ENCODE peak calls at places on chromosome 4, in four cellular contexts. Q, A, C and L are unnamed samples.

GRCh38 chr4:41600243-41600642 is 62.3 kb downstream of the LIMCH1 start:
- DNase-seq in A (no peak), Q (no peak), C (no peak), L (no peak)

GRCh38 chr4:147799986-147800555 is 68.2 kb downstream of the ARHGAP10 start:
- DNase-seq in A (peak), Q (no peak), C (no peak), L (no peak)

GRCh38 chr4:114223580-114223979 is 244.1 kb upstream of the ARSJ start:
- DNase-seq in C (no peak), A (no peak), Q (no peak), L (no peak)

GRCh38 chr4:1241466-1241935 is 7.4 kb downstream of the CTBP1 start:
- DNase-seq in C (peak), A (peak), Q (no peak), L (no peak)

GRCh38 chr4:169658196-169658595 is 37.8 kb downstream of the CLCN3 start:
- DNase-seq in Q (no peak), C (no peak), A (no peak), L (no peak)

GRCh38 chr4:126627255-126627654 is 1005.5 kb upstream of the INTU start:
- DNase-seq in C (no peak), Q (no peak), A (no peak), L (no peak)

GRCh38 chr4:177512646-177513045 is 70.4 kb upstream of the AGA start:
- DNase-seq in Q (no peak), C (no peak), A (no peak), L (no peak)

GRCh38 chr4:1871471-1872021 is 353 bp downstream of the NSD2 start:
- DNase-seq in C (no peak), Q (no peak), A (no peak), L (no peak)

GRCh38 chr4:122900314-122900713 is 22.1 kb downstream of the NUDT6 start:
- DNase-seq in A (no peak), Q (no peak), C (no peak), L (no peak)

GRCh38 chr4:36824682-36825081 is 419.9 kb upstream of the NWD2 start:
- DNase-seq in A (no peak), C (no peak), Q (no peak), L (no peak)

GRCh38 chr4:87574996-87575395 is 33.3 kb upstream of the DSPP start:
- DNase-seq in A (no peak), Q (peak), C (no peak), L (no peak)

GRCh38 chr4:175412744-175413143 is 399.3 kb downstream of the GPM6A start:
- DNase-seq in A (no peak), Q (no peak), C (no peak), L (no peak)

GRCh38 chr4:41598580-41598979 is 60.6 kb downstream of the LIMCH1 start:
- DNase-seq in C (no peak), A (no peak), Q (no peak), L (no peak)

GRCh38 chr4:10164877-10165283 is 48.3 kb upstream of the WDR1 start:
- DNase-seq in C (no peak), Q (no peak), A (no peak), L (peak)

GRCh38 chr4:136793848-136794247 is 738.4 kb downstream of the PCDH18 start:
- DNase-seq in A (no peak), C (no peak), Q (no peak), L (no peak)

GRCh38 chr4:16092682-16093319 is 9.0 kb upstream of the PROM1 start:
- DNase-seq in C (no peak), Q (no peak), A (no peak), L (no peak)

GRCh38 chr4:10023806-10024205 is 2.5 kb upstream of the SLC2A9 start:
- DNase-seq in A (no peak), C (peak), Q (no peak), L (no peak)

GRCh38 chr4:3263053-3263958 is 14.3 kb downstream of the MSANTD1 start:
- DNase-seq in Q (no peak), A (peak), C (peak), L (no peak)

GRCh38 chr4:101415962-101416361 is 68.6 kb upstream of the PPP3CA start:
- DNase-seq in Q (no peak), A (no peak), C (peak), L (no peak)

GRCh38 chr4:2079926-2080325 is 20.8 kb downstream of the NAT8L start:
- DNase-seq in Q (no peak), A (no peak), C (no peak), L (no peak)

GRCh38 chr4:95701500-95701899 is 138.4 kb upstream of the PDHA2 start:
- DNase-seq in A (no peak), C (no peak), Q (peak), L (no peak)

GRCh38 chr4:105594094-105595010 is 41.9 kb downstream of the ARHGEF38 start:
- DNase-seq in C (no peak), Q (no peak), A (no peak), L (no peak)

GRCh38 chr4:73947239-73947985 is 34.4 kb downstream of the PF4 start:
- DNase-seq in C (no peak), Q (no peak), A (no peak), L (no peak)

GRCh38 chr4:151885123-151885522 is 124.3 kb upstream of the GATB start:
- DNase-seq in A (no peak), C (no peak), Q (no peak), L (no peak)

GRCh38 chr4:16225996-16226815 is at the start of gene TAPT1:
- DNase-seq in A (peak), C (peak), Q (peak), L (peak)

GRCh38 chr4:95091272-95091671 is 333.5 kb downstream of the BMPR1B start:
- DNase-seq in Q (no peak), C (no peak), A (no peak), L (no peak)

GRCh38 chr4:145735777-145736176 is 55.8 kb downstream of the C4orf51 start:
- DNase-seq in Q (no peak), A (no peak), C (no peak), L (no peak)

GRCh38 chr4:145734576-145735329 is 54.8 kb downstream of the C4orf51 start:
- DNase-seq in C (no peak), A (no peak), Q (peak), L (peak)

GRCh38 chr4:145735330-145735638 is 55.3 kb downstream of the C4orf51 start:
- DNase-seq in C (no peak), Q (peak), A (no peak), L (peak)

GRCh38 chr4:145734051-145734450 is 54.1 kb downstream of the C4orf51 start:
- DNase-seq in Q (peak), A (no peak), C (no peak), L (no peak)

GRCh38 chr4:145736241-145736831 is 56.4 kb downstream of the C4orf51 start:
- DNase-seq in A (no peak), Q (peak), C (peak), L (peak)
- TF ChIP-seq POLR2AphosphoS5 in A (no peak), Q (peak), C (peak), L (peak)

GRCh38 chr4:40526741-40527140 is 102.9 kb downstream of the RBM47 start:
- DNase-seq in A (no peak), Q (no peak), C (no peak), L (no peak)

GRCh38 chr4:40536032-40536431 is 93.6 kb downstream of the RBM47 start:
- DNase-seq in Q (no peak), C (no peak), A (no peak), L (no peak)

GRCh38 chr4:40531636-40532023 is 98.0 kb downstream of the RBM47 start:
- DNase-seq in Q (no peak), A (no peak), C (no peak), L (no peak)

GRCh38 chr4:40525811-40526598 is 103.7 kb downstream of the RBM47 start:
- DNase-seq in A (no peak), C (no peak), Q (peak), L (peak)

DNA sequence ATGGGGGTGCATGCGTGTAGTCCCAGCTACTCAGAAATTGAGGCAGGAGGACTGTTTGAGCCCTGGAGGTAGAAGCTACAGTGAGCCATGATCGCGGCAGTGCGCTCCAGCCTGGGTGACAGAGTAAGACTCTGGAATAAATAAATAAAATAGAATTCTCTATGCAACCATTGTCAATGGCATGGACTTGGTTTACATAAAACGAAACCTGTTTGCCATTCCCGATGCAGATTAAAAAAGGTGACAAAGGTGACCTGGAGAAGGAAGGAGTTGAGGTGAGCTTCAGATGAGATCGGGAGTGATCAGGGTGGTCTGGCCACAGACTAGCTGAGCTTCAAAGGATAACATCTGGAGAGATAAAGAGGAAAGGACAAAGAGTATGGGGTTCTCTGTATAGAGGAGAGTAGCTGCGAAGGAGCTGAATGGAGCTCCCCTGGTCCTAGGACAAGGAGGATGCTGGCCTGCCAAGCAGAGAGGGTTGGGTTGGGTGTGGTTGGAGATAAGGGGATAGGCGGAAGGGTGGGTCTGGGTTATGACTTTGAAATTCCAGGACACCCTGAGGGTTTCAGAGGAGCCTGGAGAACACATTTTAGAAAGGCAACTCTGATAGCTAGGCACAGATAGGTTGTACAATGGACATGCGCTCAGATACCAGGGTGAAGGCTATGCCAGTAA is 98.6 kb downstream of the RBM47 start:
- DNase-seq in C (no peak), Q (no peak), A (no peak), L (no peak)
- TF ChIP-seq POLR2A in C (no peak), Q (no peak), A (no peak), L (no peak)

DNA sequence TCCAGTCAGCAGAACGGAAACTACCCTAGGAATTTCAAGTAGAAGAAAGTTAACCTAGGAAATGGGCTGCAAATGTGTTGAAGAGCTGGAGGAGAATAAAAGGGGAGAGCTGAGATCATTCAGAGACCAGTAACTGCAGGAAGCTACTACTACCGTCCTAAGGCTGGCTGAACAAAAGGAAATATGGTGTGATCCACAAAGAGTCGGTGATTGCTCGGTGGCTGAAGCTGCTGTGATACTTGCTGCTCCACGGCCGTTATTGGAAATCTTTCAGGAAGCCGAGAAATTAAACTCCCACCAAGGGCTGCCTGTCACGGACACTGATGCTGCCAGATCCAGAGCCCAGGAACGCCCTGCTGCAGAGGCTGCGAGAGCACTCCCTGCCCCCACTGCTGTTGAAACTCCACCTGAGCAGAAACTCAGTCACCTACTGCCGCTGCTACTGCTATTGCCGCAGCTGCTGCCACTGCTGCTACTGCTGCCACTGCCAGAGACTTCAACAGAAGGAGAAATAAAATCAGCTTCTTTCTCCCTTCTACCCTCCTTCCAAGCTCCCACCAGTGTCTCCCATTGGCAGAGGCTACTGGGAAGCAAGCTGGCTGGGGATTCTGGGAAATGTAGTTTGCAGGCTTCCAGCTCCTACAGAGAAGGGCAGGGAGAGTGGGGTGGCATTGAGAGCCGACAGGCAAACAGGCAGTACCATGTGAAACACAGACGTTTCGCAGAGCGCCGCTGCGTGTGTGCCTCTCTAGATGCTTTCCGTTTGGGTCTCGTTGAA is 125.9 kb upstream of the ENPP6 start:
- DNase-seq in Q (peak), C (peak), A (no peak), L (peak)
- TF ChIP-seq POLR2AphosphoS5 in Q (no peak), C (peak), A (peak), L (peak)

GRCh38 chr4:153466637-153467153 is 535 bp downstream of the TMEM131L start:
- DNase-seq in A (no peak), C (peak), Q (no peak), L (no peak)
- TF ChIP-seq POLR2A in A (no peak), C (no peak), Q (no peak), L (no peak)

DNA sequence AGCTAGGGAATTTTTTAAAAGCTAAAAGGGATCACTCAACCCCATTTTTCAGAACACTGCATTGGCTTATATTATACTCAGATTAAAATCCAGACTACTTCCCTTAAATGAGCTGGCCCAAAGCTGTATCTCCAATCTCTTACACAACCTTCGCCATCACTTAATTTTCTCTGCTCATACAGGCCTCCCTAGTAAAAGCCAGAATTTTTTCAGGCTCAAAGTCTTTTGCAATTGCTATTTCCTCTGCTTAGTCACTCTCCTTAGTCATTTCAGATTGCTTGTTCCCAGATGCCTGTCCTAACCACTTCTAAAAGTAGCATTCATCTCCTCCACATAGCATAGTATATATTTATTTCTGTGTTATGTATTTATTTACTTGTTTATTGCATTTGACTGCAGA is 1587.9 kb upstream of the ADGRL3 start:
- DNase-seq in A (no peak), C (no peak), Q (no peak), L (no peak)
- TF ChIP-seq POLR2AphosphoS5 in A (no peak), C (no peak), Q (no peak), L (no peak)

GRCh38 chr4:8392591-8393190 is 47.8 kb downstream of the ACOX3 start:
- DNase-seq in A (no peak), Q (no peak), C (no peak), L (no peak)

GRCh38 chr4:8390604-8391003 is 49.9 kb downstream of the ACOX3 start:
- DNase-seq in C (no peak), A (no peak), Q (no peak), L (no peak)

GRCh38 chr4:8391071-8391470 is 49.5 kb downstream of the ACOX3 start:
- DNase-seq in C (no peak), Q (no peak), A (no peak), L (no peak)

GRCh38 chr4:8393593-8394038 is 46.9 kb downstream of the ACOX3 start:
- DNase-seq in C (no peak), A (no peak), Q (peak), L (peak)

GRCh38 chr4:8391972-8392371 is 48.6 kb downstream of the ACOX3 start:
- DNase-seq in A (peak), Q (peak), C (no peak), L (peak)
- TF ChIP-seq POLR2A in A (no peak), Q (no peak), C (no peak), L (no peak)